ENCODE peak calls at places on chromosomes 12 and 14, in nine cellular contexts. Y is uterus, C is sigmoid colon, B is nucleus accumbens, M is ELR, F is NCI-H774, H is DMS153, P is progenitor cell of endocrine pancreas, U is KG1. D is an unnamed sample.
A peak's percentile ranks its signal among the peaks of the same experiment; 100 is the strongest.

GRCh38 chr12:55743131-55743921 is 404 bp downstream of the GDF11 start:
- DNase-seq in Y (peak; percentile 64), C (peak; percentile 85), B (no peak), M (peak; percentile 77), F (peak; percentile 76), H (no peak), P (peak; percentile 39), U (no peak), D (peak; percentile 74)

GRCh38 chr12:57571926-57572762 is 18.8 kb upstream of the PIP4K2C start:
- DNase-seq in Y (no peak), C (no peak), B (no peak), M (no peak), F (no peak), H (no peak), P (no peak), U (no peak), D (no peak)

GRCh38 chr14:75495399-75495798 is 26.9 kb upstream of the BATF start:
- DNase-seq in Y (no peak), C (no peak), B (no peak), M (no peak), F (no peak), H (no peak), P (no peak), U (no peak), D (no peak)

GRCh38 chr12:104303538-104304151 is at the start of gene EID3:
- DNase-seq in Y (peak; percentile 93), C (peak; percentile 95), B (peak; percentile 83), M (peak; percentile 86), F (no peak), H (peak; percentile 66), P (peak; percentile 76), U (no peak), D (peak; percentile 75)

GRCh38 chr12:8697120-8697475 is 693 bp upstream of the RIMKLB start:
- DNase-seq in Y (no peak), C (no peak), B (no peak), M (peak; percentile 44), F (peak; percentile 40), H (peak; percentile 18), P (no peak), U (no peak), D (no peak)

GRCh38 chr14:54653764-54654469 is 87.0 kb downstream of the SAMD4A start:
- DNase-seq in Y (no peak), C (peak; percentile 70), B (no peak), M (peak; percentile 94), F (no peak), H (no peak), P (no peak), U (no peak), D (no peak)

GRCh38 chr12:132222096-132222807 is 78.0 kb downstream of the NOC4L start:
- DNase-seq in Y (no peak), C (no peak), B (no peak), M (peak; percentile 41), F (no peak), H (peak; percentile 38), P (no peak), U (no peak), D (no peak)

GRCh38 chr12:114625294-114625851 is 58.6 kb downstream of the TBX3 start:
- DNase-seq in Y (no peak), C (no peak), B (no peak), M (peak; percentile 77), F (peak; percentile 45), H (peak; percentile 21), P (peak; percentile 57), U (peak; percentile 23), D (no peak)

GRCh38 chr12:11719678-11720099 is 70.2 kb downstream of the ETV6 start:
- DNase-seq in Y (no peak), C (peak; percentile 76), B (peak; percentile 31), M (peak; percentile 99), F (no peak), H (no peak), P (no peak), U (no peak), D (no peak)

GRCh38 chr12:104134882-104135281 is 3.1 kb downstream of the NFYB start:
- DNase-seq in Y (no peak), C (no peak), B (no peak), M (no peak), F (no peak), H (no peak), P (no peak), U (no peak), D (no peak)

GRCh38 chr12:15932975-15933374 is 21.8 kb downstream of the DERA start:
- DNase-seq in Y (no peak), C (no peak), B (no peak), M (no peak), F (no peak), H (no peak), P (no peak), U (no peak), D (no peak)

GRCh38 chr12:92721668-92722067 is 18.9 kb downstream of the PLEKHG7 start:
- DNase-seq in Y (no peak), C (no peak), B (no peak), M (no peak), F (no peak), H (no peak), P (no peak), U (no peak), D (no peak)

GRCh38 chr12:30840715-30841114 is 85.8 kb upstream of the TSPAN11 start:
- DNase-seq in Y (no peak), C (no peak), B (no peak), M (peak; percentile 3), F (no peak), H (no peak), P (no peak), U (no peak), D (no peak)

GRCh38 chr12:47744005-47744651 is 14.6 kb downstream of the RAPGEF3 start:
- DNase-seq in Y (no peak), C (no peak), B (no peak), M (no peak), F (peak; percentile 60), H (peak; percentile 72), P (peak; percentile 61), U (no peak), D (no peak)

GRCh38 chr12:111597731-111598636 is 1.1 kb downstream of the ATXN2 start:
- DNase-seq in Y (peak; percentile 59), C (peak; percentile 74), B (peak; percentile 52), M (peak; percentile 56), F (peak; percentile 29), H (no peak), P (peak; percentile 42), U (peak; percentile 6), D (peak; percentile 35)

GRCh38 chr14:93430889-93431670 is at the start of gene UNC79:
- DNase-seq in Y (no peak), C (no peak), B (peak; percentile 71), M (no peak), F (peak; percentile 83), H (peak; percentile 72), P (peak; percentile 54), U (no peak), D (peak; percentile 79)

GRCh38 chr14:39265032-39265431 is 31.3 kb downstream of the MIA2 start:
- DNase-seq in Y (no peak), C (no peak), B (no peak), M (peak; percentile 42), F (peak; percentile 23), H (no peak), P (no peak), U (no peak), D (no peak)

GRCh38 chr12:175250-175649 is 38.7 kb downstream of the SLC6A12 start:
- DNase-seq in Y (no peak), C (no peak), B (no peak), M (no peak), F (no peak), H (no peak), P (no peak), U (no peak), D (no peak)

GRCh38 chr12:46459111-46459510 is 86.5 kb upstream of the SLC38A2 start:
- DNase-seq in Y (no peak), C (no peak), B (no peak), M (peak; percentile 89), F (no peak), H (no peak), P (no peak), U (no peak), D (no peak)

GRCh38 chr14:101222362-101223090 is 319.0 kb upstream of the RTL1 start:
- DNase-seq in Y (no peak), C (peak; percentile 52), B (no peak), M (no peak), F (no peak), H (no peak), P (no peak), U (no peak), D (no peak)

GRCh38 chr14:104049576-104050240 is 35.8 kb upstream of the ASPG start:
- DNase-seq in Y (no peak), C (no peak), B (no peak), M (no peak), F (no peak), H (no peak), P (no peak), U (no peak), D (no peak)

GRCh38 chr12:128267651-128268347 is 829 bp downstream of the TMEM132C start:
- DNase-seq in Y (peak; percentile 16), C (no peak), B (no peak), M (no peak), F (no peak), H (no peak), P (no peak), U (no peak), D (no peak)

GRCh38 chr12:40565029-40565633 is 127.1 kb upstream of the CNTN1 start:
- DNase-seq in Y (no peak), C (no peak), B (no peak), M (no peak), F (no peak), H (no peak), P (no peak), U (no peak), D (no peak)

GRCh38 chr12:75378354-75378753 is 12.5 kb upstream of the GLIPR1L2 start:
- DNase-seq in Y (no peak), C (no peak), B (no peak), M (no peak), F (no peak), H (no peak), P (no peak), U (no peak), D (no peak)

GRCh38 chr12:57896437-57897201 is 44.7 kb upstream of the ATP23 start:
- DNase-seq in Y (peak; percentile 84), C (peak; percentile 92), B (peak; percentile 71), M (peak; percentile 65), F (peak; percentile 66), H (peak; percentile 48), P (peak; percentile 42), U (no peak), D (peak; percentile 73)

GRCh38 chr14:103121161-103121845 is 2.0 kb upstream of the TNFAIP2 start:
- DNase-seq in Y (no peak), C (peak; percentile 91), B (no peak), M (no peak), F (no peak), H (no peak), P (no peak), U (no peak), D (no peak)

GRCh38 chr14:39428118-39428517 is 4.1 kb downstream of the FBXO33 start:
- DNase-seq in Y (no peak), C (no peak), B (no peak), M (no peak), F (no peak), H (no peak), P (no peak), U (no peak), D (no peak)

GRCh38 chr14:76776306-76777251 is 15.3 kb downstream of the VASH1 start:
- DNase-seq in Y (peak; percentile 11), C (peak; percentile 55), B (no peak), M (no peak), F (no peak), H (no peak), P (no peak), U (no peak), D (no peak)

GRCh38 chr12:14836336-14837210 is 6.8 kb downstream of the ART4 start:
- DNase-seq in Y (no peak), C (no peak), B (no peak), M (peak; percentile 91), F (no peak), H (no peak), P (no peak), U (no peak), D (no peak)

GRCh38 chr12:124829008-124829707 is 34.5 kb downstream of the SCARB1 start:
- DNase-seq in Y (no peak), C (no peak), B (no peak), M (peak; percentile 98), F (no peak), H (no peak), P (no peak), U (no peak), D (no peak)

GRCh38 chr12:2372735-2373134 is 319.9 kb downstream of the CACNA1C start:
- DNase-seq in Y (no peak), C (peak; percentile 67), B (no peak), M (no peak), F (no peak), H (no peak), P (no peak), U (no peak), D (no peak)

D was measured in occipital lobe.